ENCODE peak calls at places on chromosomes 7 and 10, in seven cellular contexts. P is Calu3; L is substantia nigra; A is B cell; T is AG09319; M is NCI-H524 treated with DMSO at 0.1 percent for 48 hours; B is stimulated activated CD8-positive, alpha-beta memory T cell treated with anti-CD3 and anti-CD28 coated beads, Interleukin-15, amount 100 ng/mL, for 48 hours. D is an unnamed sample.

GRCh38 chr7:51731086-51731485 is 414.5 kb upstream of the COBL start:
- DNase-seq in A (no peak), T (no peak), M (no peak), B (no peak), P (no peak), L (no peak), D (no peak)

GRCh38 chr10:97861351-97861750 is 11.7 kb downstream of the GOLGA7B start:
- DNase-seq in P (peak), L (no peak), T (peak), B (no peak), A (no peak), M (no peak), D (no peak)

GRCh38 chr7:130141161-130141857 is 63.9 kb downstream of the TMEM209 start:
- DNase-seq in P (peak), A (peak), T (no peak), L (peak), B (no peak), M (no peak), D (peak)

GRCh38 chr7:69893915-69894314 is 295.6 kb downstream of the AUTS2 start:
- DNase-seq in M (peak), P (no peak), B (no peak), A (no peak), L (no peak), T (no peak), D (no peak)

GRCh38 chr7:30655096-30655970 is 26.9 kb downstream of the CRHR2 start:
- DNase-seq in B (no peak), P (no peak), M (no peak), A (no peak), L (no peak), T (no peak), D (no peak)

GRCh38 chr10:103609231-103610082 is 116.0 kb downstream of the NEURL1 start:
- DNase-seq in T (no peak), B (no peak), M (no peak), L (no peak), P (no peak), A (no peak), D (no peak)

GRCh38 chr7:150988230-150989226 is 2.3 kb upstream of the NOS3 start:
- DNase-seq in A (peak), B (peak), M (peak), L (no peak), P (no peak), T (no peak), D (peak)

GRCh38 chr7:70698219-70698832 is 433.6 kb upstream of the GALNT17 start:
- DNase-seq in B (no peak), P (no peak), A (no peak), L (no peak), T (peak), M (no peak), D (no peak)

GRCh38 chr7:117322741-117323584 is at the start of gene WNT2:
- DNase-seq in P (no peak), B (no peak), T (no peak), M (no peak), L (no peak), A (no peak), D (no peak)

GRCh38 chr7:139936760-139937310 is 107.8 kb downstream of the TBXAS1 start:
- DNase-seq in L (no peak), M (no peak), P (no peak), A (no peak), T (no peak), B (no peak), D (no peak)

GRCh38 chr7:100545636-100546128 is 6.7 kb downstream of the AGFG2 start:
- DNase-seq in M (no peak), B (peak), A (no peak), L (no peak), T (peak), P (peak), D (no peak)

GRCh38 chr7:2814186-2814530 is 29.9 kb downstream of the GNA12 start:
- DNase-seq in A (no peak), L (no peak), T (no peak), M (no peak), P (no peak), B (no peak), D (no peak)

GRCh38 chr7:139702313-139702731 is 75.5 kb downstream of the HIPK2 start:
- DNase-seq in P (no peak), A (no peak), L (no peak), T (no peak), B (no peak), M (no peak), D (no peak)

GRCh38 chr10:52378124-52378523 is 64.0 kb downstream of the DKK1 start:
- DNase-seq in T (no peak), L (no peak), A (no peak), P (no peak), M (no peak), B (no peak), D (no peak)

GRCh38 chr10:43960981-43961380 is 312.3 kb upstream of the ZNF32 start:
- DNase-seq in B (no peak), M (no peak), L (no peak), A (no peak), T (no peak), P (no peak), D (no peak)

GRCh38 chr7:32515890-32516550 is 20.7 kb downstream of the AVL9 start:
- DNase-seq in P (no peak), M (no peak), T (no peak), L (no peak), A (no peak), B (no peak), D (no peak)

GRCh38 chr7:30842542-30843451 is 68.9 kb upstream of the AQP1 start:
- DNase-seq in T (no peak), P (no peak), B (no peak), A (no peak), L (peak), M (no peak), D (no peak)

GRCh38 chr7:143417734-143418378 is 9.2 kb upstream of the EPHA1 start:
- DNase-seq in M (no peak), L (no peak), P (no peak), A (no peak), T (no peak), B (no peak), D (no peak)

GRCh38 chr10:132281915-132282666 is 25.7 kb downstream of the STK32C start:
- DNase-seq in P (no peak), T (no peak), A (no peak), B (no peak), L (no peak), M (no peak), D (no peak)

GRCh38 chr10:5485290-5485689 is 14.1 kb downstream of the CALML5 start:
- DNase-seq in L (no peak), P (no peak), T (no peak), A (no peak), M (no peak), B (no peak), D (no peak)

GRCh38 chr10:116769791-116770190 is 27.4 kb upstream of the HSPA12A start:
- DNase-seq in T (no peak), P (no peak), M (no peak), B (no peak), L (no peak), A (no peak), D (no peak)

GRCh38 chr10:24519950-24520349 is 203.7 kb downstream of the ARHGAP21 start:
- DNase-seq in L (no peak), P (no peak), B (no peak), A (no peak), T (no peak), M (no peak), D (no peak)

GRCh38 chr10:20330246-20330645 is 514.0 kb downstream of the PLXDC2 start:
- DNase-seq in L (no peak), T (no peak), M (no peak), P (no peak), B (no peak), A (no peak), D (no peak)

GRCh38 chr10:44951827-44952226 is 7.8 kb upstream of the RASSF4 start:
- DNase-seq in T (no peak), A (no peak), P (no peak), L (no peak), B (no peak), M (no peak), D (no peak)

GRCh38 chr10:47404446-47404845 is 20.4 kb upstream of the ZNF488 start:
- DNase-seq in B (no peak), T (no peak), M (no peak), A (no peak), L (no peak), P (no peak), D (no peak)

GRCh38 chr7:117083648-117084047 is 130.3 kb downstream of the ST7 start:
- DNase-seq in P (no peak), T (no peak), A (no peak), M (no peak), L (no peak), B (no peak), D (no peak)

GRCh38 chr10:49552277-49552676 is 13.4 kb upstream of the ERCC6 start:
- DNase-seq in M (no peak), A (no peak), T (no peak), B (no peak), L (no peak), P (no peak), D (no peak)

GRCh38 chr7:142420554-142421362 is 162.9 kb upstream of the PRSS58 start:
- DNase-seq in M (no peak), A (no peak), T (no peak), B (no peak), L (no peak), P (peak), D (no peak)

GRCh38 chr7:74429153-74429747 is 24.5 kb upstream of the GTF2IRD1 start:
- DNase-seq in B (no peak), A (no peak), T (no peak), M (no peak), P (no peak), L (no peak), D (no peak)

GRCh38 chr7:48173983-48174382 is 2.7 kb downstream of the ABCA13 start:
- DNase-seq in P (no peak), L (no peak), B (no peak), A (no peak), T (no peak), M (no peak), D (no peak)

GRCh38 chr10:4474829-4475228 is 351.2 kb upstream of the AKR1E2 start:
- DNase-seq in P (no peak), L (no peak), M (no peak), A (no peak), T (no peak), B (no peak), D (no peak)

GRCh38 chr7:140230862-140231778 is 54.3 kb upstream of the KDM7A start:
- DNase-seq in P (peak), M (peak), A (peak), T (no peak), L (no peak), B (peak), D (no peak)

GRCh38 chr10:63214586-63214985 is 81.5 kb downstream of the NRBF2 start:
- DNase-seq in L (no peak), B (no peak), A (no peak), P (no peak), T (no peak), M (no peak), D (no peak)

GRCh38 chr10:82084904-82085303 is 209.9 kb downstream of the NRG3 start:
- DNase-seq in B (no peak), T (no peak), L (no peak), A (no peak), P (no peak), M (no peak), D (no peak)

GRCh38 chr10:98225000-98225399 is 43.0 kb downstream of the LOXL4 start:
- DNase-seq in P (no peak), B (no peak), M (no peak), A (no peak), L (no peak), T (no peak), D (no peak)

GRCh38 chr7:19982841-19983835 is 209.7 kb upstream of the TMEM196 start:
- DNase-seq in B (no peak), M (no peak), P (peak), T (peak), L (no peak), A (peak), D (no peak)

GRCh38 chr7:78019457-78020130 is 221.0 kb downstream of the PHTF2 start:
- DNase-seq in T (peak), L (peak), M (peak), P (peak), A (peak), B (peak), D (peak)

GRCh38 chr7:131105803-131106680 is 221.6 kb upstream of the MKLN1 start:
- DNase-seq in M (no peak), L (peak), B (peak), T (no peak), P (peak), A (peak), D (peak)

GRCh38 chr10:128150045-128150493 is 23.8 kb upstream of the MKI67 start:
- DNase-seq in P (peak), M (no peak), B (peak), L (peak), A (peak), T (peak), D (peak)

D was measured in stimulated activated CD4-positive, alpha-beta T cell treated with anti-CD3 and anti-CD28 coated beads, TNF-alpha, amount 100 ng/mL, for 24 hours.